ENCODE peak calls at places on chromosomes 12 and 14, in ten cellular contexts. W is A673; S is IMR-90; U is Peyer's patch; C is adrenal gland; F is transverse colon; H is CD8-positive, alpha-beta T cell; V is mesenchymal stem cell; B is left ventricle myocardium inferior; R is endodermal cell. Z is an unnamed sample.

GRCh38 chr12:98999569-98999968 is 354.5 kb downstream of the APAF1 start:
- DNase-seq in W (no peak), S (no peak), U (no peak), C (no peak), F (no peak), H (no peak), V (no peak), B (no peak), R (no peak), Z (no peak)

GRCh38 chr14:93712838-93713724 is 75.2 kb downstream of the PRIMA1 start:
- DNase-seq in W (no peak), S (peak; percentile 6), U (no peak), C (peak; percentile 46), F (no peak), H (no peak), V (no peak), B (no peak), R (peak; percentile 40), Z (no peak)

GRCh38 chr12:97758102-97758501 is 295.5 kb downstream of the RMST start:
- DNase-seq in W (no peak), S (no peak), U (no peak), C (no peak), F (no peak), H (no peak), V (no peak), B (no peak), R (no peak), Z (no peak)

GRCh38 chr14:68507544-68508081 is 285.3 kb downstream of the ZFP36L1 start:
- DNase-seq in W (no peak), S (no peak), U (no peak), C (peak; percentile 31), F (no peak), H (peak; percentile 70), V (no peak), B (no peak), R (peak; percentile 14), Z (peak; percentile 48)

GRCh38 chr12:49331360-49332222 is 5.4 kb downstream of the C1QL4 start:
- DNase-seq in W (peak; percentile 78), S (peak; percentile 76), U (peak; percentile 71), C (peak; percentile 87), F (peak; percentile 72), H (no peak), V (peak; percentile 86), B (peak; percentile 57), R (peak; percentile 92), Z (peak; percentile 84)

GRCh38 chr12:62191747-62192485 is 68.3 kb upstream of the USP15 start:
- DNase-seq in W (peak; percentile 49), S (no peak), U (peak; percentile 47), C (no peak), F (no peak), H (peak; percentile 55), V (peak; percentile 44), B (no peak), R (peak; percentile 78), Z (peak; percentile 16)

GRCh38 chr12:104219908-104220404 is 4.4 kb downstream of the TXNRD1 start:
- DNase-seq in W (peak; percentile 87), S (peak; percentile 83), U (no peak), C (peak; percentile 84), F (peak; percentile 32), H (peak; percentile 49), V (peak; percentile 92), B (no peak), R (no peak), Z (peak; percentile 40)

GRCh38 chr12:32819424-32819823 is 63.7 kb upstream of the YARS2 start:
- DNase-seq in W (no peak), S (no peak), U (no peak), C (no peak), F (no peak), H (no peak), V (no peak), B (no peak), R (no peak), Z (no peak)

GRCh38 chr12:104526320-104526719 is 69.6 kb downstream of the CHST11 start:
- DNase-seq in W (no peak), S (no peak), U (no peak), C (no peak), F (no peak), H (no peak), V (peak; percentile 26), B (no peak), R (peak; percentile 98), Z (no peak)

GRCh38 chr12:14961466-14962155 is at the start of gene ARHGDIB:
- DNase-seq in W (peak; percentile 86), S (no peak), U (no peak), C (peak; percentile 66), F (peak; percentile 58), H (peak; percentile 84), V (no peak), B (peak; percentile 32), R (no peak), Z (peak; percentile 71)

DNA sequence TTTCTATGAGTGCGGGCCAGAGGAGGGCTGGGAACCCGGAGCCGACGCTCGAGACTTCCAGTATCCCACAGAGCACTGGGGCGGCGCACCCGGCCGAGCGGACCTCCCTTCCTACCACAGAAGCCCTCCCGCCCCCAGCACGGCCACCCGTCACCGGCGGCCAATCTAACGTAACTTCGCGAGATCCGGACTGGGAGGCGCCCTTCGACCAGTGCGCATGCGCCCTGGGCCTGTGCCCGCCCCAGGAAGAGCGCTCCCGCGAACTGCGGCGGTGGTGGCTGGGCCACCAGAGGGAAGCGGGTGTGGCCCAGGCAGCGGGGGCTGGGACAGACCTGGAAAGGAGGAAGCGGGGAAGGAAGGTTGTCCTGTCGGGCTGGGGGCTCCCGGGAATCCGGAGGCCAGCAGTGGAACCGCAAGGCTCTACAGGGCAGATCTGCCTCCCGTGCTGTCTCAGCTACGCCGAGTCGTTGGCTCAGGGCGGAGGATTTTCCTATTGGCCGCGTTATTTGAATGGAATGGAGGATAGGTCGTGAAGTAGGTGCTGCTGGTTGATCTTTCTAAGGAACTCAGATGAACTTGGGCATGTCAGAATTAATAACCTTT is at the start of gene PPP1R12A:
- DNase-seq in W (peak; percentile 98), S (peak; percentile 97), U (peak; percentile 97), C (peak; percentile 98), F (peak; percentile 97), H (peak; percentile 96), V (peak; percentile 98), B (peak; percentile 98), R (peak; percentile 100), Z (peak; percentile 96)
- H3K36me3 ChIP-seq in W (no peaks in the 10 kb centered on the region), S (no peaks in the 10 kb centered on the region), U (no peaks in the 10 kb centered on the region), C (no peaks in the 10 kb centered on the region), F (no peaks in the 10 kb centered on the region), H (no peaks in the 10 kb centered on the region), V (peaks cover 5% of the 10 kb centered on the region), B (no peaks in the 10 kb centered on the region), R (peaks cover 3% of the 10 kb centered on the region), Z (no peaks in the 10 kb centered on the region)

GRCh38 chr14:104602315-104602932 is 2.1 kb downstream of the TMEM179 start:
- DNase-seq in W (no peak), S (no peak), U (peak; percentile 31), C (no peak), F (no peak), H (no peak), V (no peak), B (no peak), R (peak; percentile 20), Z (no peak)

GRCh38 chr14:104602933-104603325 is 1.6 kb downstream of the TMEM179 start:
- DNase-seq in W (no peak), S (no peak), U (no peak), C (no peak), F (no peak), H (no peak), V (no peak), B (no peak), R (no peak), Z (no peak)

GRCh38 chr14:104601786-104602185 is 2.8 kb downstream of the TMEM179 start:
- DNase-seq in W (no peak), S (peak; percentile 2), U (peak; percentile 19), C (peak; percentile 83), F (no peak), H (no peak), V (no peak), B (no peak), R (no peak), Z (no peak)

GRCh38 chr14:104604461-104605449 is at the start of gene TMEM179:
- DNase-seq in W (peak; percentile 47), S (peak; percentile 4), U (no peak), C (peak; percentile 57), F (no peak), H (no peak), V (peak; percentile 9), B (no peak), R (peak; percentile 91), Z (no peak)

GRCh38 chr14:104603623-104604401 is 760 bp downstream of the TMEM179 start:
- DNase-seq in W (no peak), S (no peak), U (no peak), C (peak; percentile 66), F (no peak), H (no peak), V (no peak), B (no peak), R (no peak), Z (no peak)
- H3K4me3 ChIP-seq in W (no peak overlapping the region), S (no peak overlapping the region), U (no peak overlapping the region), C (no peak overlapping the region), F (no peak overlapping the region), H (no peak overlapping the region), V (no peak overlapping the region), B (peak overlapping the region; percentile 47), R (peak overlapping the region; percentile 73), Z (no peak overlapping the region)

GRCh38 chr12:109768901-109769670 is 55.5 kb downstream of the FAM222A start:
- DNase-seq in W (no peak), S (no peak), U (peak; percentile 29), C (peak; percentile 46), F (no peak), H (no peak), V (no peak), B (no peak), R (peak; percentile 47), Z (no peak)
- H3K36me3 ChIP-seq in W (no peaks in the 10 kb centered on the region), S (no peaks in the 10 kb centered on the region), U (no peaks in the 10 kb centered on the region), C (no peaks in the 10 kb centered on the region), F (no peaks in the 10 kb centered on the region), H (no peaks in the 10 kb centered on the region), V (no peaks in the 10 kb centered on the region), B (no peaks in the 10 kb centered on the region), R (peaks cover 10% of the 10 kb centered on the region), Z (no peaks in the 10 kb centered on the region)

GRCh38 chr14:36505193-36505815 is 14.7 kb downstream of the NKX2-1 start:
- DNase-seq in W (no peak), S (no peak), U (no peak), C (no peak), F (no peak), H (no peak), V (no peak), B (no peak), R (peak; percentile 78), Z (no peak)

GRCh38 chr14:36502558-36503508 is 17.2 kb downstream of the NKX2-1 start:
- DNase-seq in W (no peak), S (no peak), U (no peak), C (no peak), F (no peak), H (no peak), V (no peak), B (no peak), R (no peak), Z (no peak)

GRCh38 chr14:36503771-36504741 is 16.0 kb downstream of the NKX2-1 start:
- DNase-seq in W (no peak), S (no peak), U (no peak), C (no peak), F (no peak), H (no peak), V (no peak), B (no peak), R (peak; percentile 75), Z (no peak)

GRCh38 chr14:36505892-36506731 is 13.9 kb downstream of the NKX2-1 start:
- DNase-seq in W (no peak), S (no peak), U (no peak), C (no peak), F (no peak), H (no peak), V (no peak), B (no peak), R (peak; percentile 85), Z (no peak)

GRCh38 chr14:36504805-36505192 is 15.2 kb downstream of the NKX2-1 start:
- DNase-seq in W (no peak), S (no peak), U (no peak), C (no peak), F (no peak), H (no peak), V (no peak), B (no peak), R (peak; percentile 78), Z (no peak)
- H3K4me3 ChIP-seq in W (no peak overlapping the region), S (no peak overlapping the region), U (no peak overlapping the region), C (no peak overlapping the region), F (no peak overlapping the region), H (no peak overlapping the region), V (no peak overlapping the region), B (no peak overlapping the region), R (peak overlapping the region; percentile 26), Z (no peak overlapping the region)